ENCODE peak calls at places on chromosomes 5 and 9, in four cellular contexts. D is IMR-90, P is A549, I is aorta. G is an unnamed sample.

GRCh38 chr5:156259618-156260017 is 67.3 kb upstream of the SGCD start:
- DNase-seq in D (no peak), P (peak; percentile 17), I (no peak), G (no peak)

GRCh38 chr9:77433675-77434445 is 214.3 kb downstream of the GNA14 start:
- DNase-seq in D (peak; percentile 74), P (peak; percentile 67), I (peak; percentile 62), G (no peak)

GRCh38 chr9:129270205-129270604 is 92.1 kb upstream of the IER5L start:
- DNase-seq in D (no peak), P (no peak), I (peak; percentile 29), G (no peak)

GRCh38 chr9:90086076-90086475 is 481.3 kb downstream of the GADD45G start:
- DNase-seq in D (no peak), P (no peak), I (peak; percentile 60), G (no peak)

GRCh38 chr9:89022902-89023301 is 31.6 kb downstream of the S1PR3 start:
- DNase-seq in D (peak; percentile 79), P (no peak), I (no peak), G (peak; percentile 84)

GRCh38 chr9:94918038-94918753 is 191.7 kb downstream of the AOPEP start:
- DNase-seq in D (no peak), P (peak; percentile 69), I (no peak), G (peak; percentile 44)

GRCh38 chr5:91018712-91019371 is 364.3 kb downstream of the ARRDC3 start:
- DNase-seq in D (no peak), P (no peak), I (no peak), G (no peak)

GRCh38 chr9:93387791-93388190 is 63.7 kb upstream of the FAM120A start:
- DNase-seq in D (no peak), P (no peak), I (no peak), G (no peak)

GRCh38 chr9:98890256-98890655 is 53.5 kb upstream of the COL15A1 start:
- DNase-seq in D (no peak), P (no peak), I (peak; percentile 46), G (no peak)

GRCh38 chr9:98897745-98898144 is 46.0 kb upstream of the COL15A1 start:
- DNase-seq in D (peak; percentile 72), P (no peak), I (no peak), G (no peak)

GRCh38 chr9:98899399-98900056 is 44.2 kb upstream of the COL15A1 start:
- DNase-seq in D (peak; percentile 91), P (no peak), I (no peak), G (no peak)

GRCh38 chr9:98892296-98892695 is 51.4 kb upstream of the COL15A1 start:
- DNase-seq in D (peak; percentile 75), P (no peak), I (no peak), G (no peak)

DNA sequence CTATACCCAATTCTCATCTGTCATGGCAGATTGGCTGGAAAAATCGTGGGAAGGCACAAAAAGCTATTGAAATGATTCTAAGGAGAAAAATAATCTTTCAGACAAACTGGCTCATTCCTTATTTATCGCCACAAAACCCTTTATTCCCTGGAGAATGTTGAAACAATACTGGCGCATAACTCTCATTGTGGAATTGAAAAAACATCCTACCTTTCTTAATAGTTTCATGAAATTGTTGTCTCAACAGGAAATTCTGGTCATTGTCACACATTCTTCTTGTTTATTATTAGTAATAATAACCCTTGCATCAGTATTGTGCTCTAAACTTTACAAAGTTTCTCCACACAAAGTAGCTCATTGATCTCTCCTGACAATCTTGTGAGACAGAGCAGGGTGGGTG is 48.9 kb upstream of the COL15A1 start:
- DNase-seq in D (no peak), P (no peak), I (no peak), G (no peak)
- H3K4me1 ChIP-seq in D (peaks cover 11% of the 10 kb centered on the region), P (no peaks in the 10 kb centered on the region), I (no peaks in the 10 kb centered on the region), G (peaks cover 9% of the 10 kb centered on the region)

GRCh38 chr9:121283856-121284732 is 16.1 kb downstream of the GSN start:
- DNase-seq in D (no peak), P (no peak), I (no peak), G (no peak)
- H3K4me1 ChIP-seq in D (peaks cover 63% of the 10 kb centered on the region), P (peaks cover 68% of the 10 kb centered on the region), I (peaks cover 5% of the 10 kb centered on the region), G (peaks cover 100% of the 10 kb centered on the region)

GRCh38 chr5:38731461-38731860 is 114.4 kb upstream of the OSMR start:
- DNase-seq in D (no peak), P (no peak), I (no peak), G (no peak)
- H3K4me1 ChIP-seq in D (no peaks in the 10 kb centered on the region), P (no peaks in the 10 kb centered on the region), I (no peaks in the 10 kb centered on the region), G (no peaks in the 10 kb centered on the region)

GRCh38 chr9:127977877-127978647 is 2.7 kb downstream of the EEIG1 start:
- DNase-seq in D (peak; percentile 80), P (peak; percentile 65), I (peak; percentile 88), G (peak; percentile 87)
- H3K4me1 ChIP-seq in D (peaks cover 34% of the 10 kb centered on the region), P (peaks cover 70% of the 10 kb centered on the region), I (no peaks in the 10 kb centered on the region), G (peaks cover 81% of the 10 kb centered on the region)

GRCh38 chr5:132770476-132771159 is 6.4 kb downstream of the SEPTIN8 start:
- DNase-seq in D (no peak), P (no peak), I (peak; percentile 47), G (no peak)

GRCh38 chr5:132766020-132766805 is 10.8 kb downstream of the SEPTIN8 start:
- DNase-seq in D (no peak), P (no peak), I (no peak), G (no peak)

GRCh38 chr5:132767150-132767549 is 9.9 kb downstream of the SEPTIN8 start:
- DNase-seq in D (no peak), P (no peak), I (peak; percentile 49), G (no peak)

GRCh38 chr5:132766806-132767055 is 10.3 kb downstream of the SEPTIN8 start:
- DNase-seq in D (no peak), P (no peak), I (no peak), G (no peak)

GRCh38 chr5:132768485-132768868 is 8.6 kb downstream of the SEPTIN8 start:
- DNase-seq in D (no peak), P (no peak), I (peak; percentile 45), G (no peak)
- H3K4me1 ChIP-seq in D (peaks cover 25% of the 10 kb centered on the region), P (no peaks in the 10 kb centered on the region), I (peaks cover 6% of the 10 kb centered on the region), G (peaks cover 56% of the 10 kb centered on the region)

GRCh38 chr9:106888992-106889631 is 26.1 kb downstream of the ZNF462 start:
- DNase-seq in D (no peak), P (no peak), I (no peak), G (no peak)

GRCh38 chr9:106891286-106891685 is 28.3 kb downstream of the ZNF462 start:
- DNase-seq in D (no peak), P (no peak), I (no peak), G (no peak)

GRCh38 chr9:106892632-106893031 is 29.7 kb downstream of the ZNF462 start:
- DNase-seq in D (peak; percentile 98), P (peak; percentile 90), I (peak; percentile 60), G (no peak)

GRCh38 chr9:106893088-106893487 is 30.1 kb downstream of the ZNF462 start:
- DNase-seq in D (peak; percentile 74), P (peak; percentile 69), I (no peak), G (no peak)

DNA sequence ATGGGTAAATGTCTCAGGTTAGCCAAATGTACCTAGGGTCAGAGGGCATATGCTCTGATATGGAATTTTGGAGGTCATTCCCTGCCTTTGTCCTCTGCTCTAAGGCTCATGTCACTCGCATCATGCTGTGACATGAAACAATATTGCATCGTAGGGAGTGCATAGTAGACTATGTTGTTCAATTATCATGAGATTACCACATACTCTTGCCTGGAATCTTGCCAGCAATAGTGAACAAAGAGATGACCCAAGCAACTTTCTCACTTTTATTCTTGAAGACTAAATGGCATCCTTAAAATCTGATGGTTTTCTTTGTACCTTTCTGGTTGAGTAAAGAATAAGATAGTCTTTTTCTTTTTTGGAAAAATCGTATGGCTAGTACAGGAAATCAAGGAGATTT is 27.7 kb downstream of the ZNF462 start:
- DNase-seq in D (no peak), P (no peak), I (no peak), G (no peak)
- H3K4me1 ChIP-seq in D (peaks cover 4% of the 10 kb centered on the region), P (peaks cover 49% of the 10 kb centered on the region), I (no peaks in the 10 kb centered on the region), G (no peaks in the 10 kb centered on the region)

G was measured in right atrium auricular region.